ENCODE peak calls at places on chromosomes 6 and 20, in four cellular contexts. S is SK-MEL-5; L is CD8-positive, alpha-beta T cell; R is non-pigmented ciliary epithelial cell. U is an unnamed sample.

GRCh38 chr6:158073776-158074175 is 92.1 kb downstream of the SYNJ2 start:
- DNase-seq in L (no peak), R (no peak), S (no peak), U (no peak)

GRCh38 chr6:169366177-169366901 is 112.7 kb upstream of the THBS2 start:
- DNase-seq in S (no peak), L (no peak), R (no peak), U (no peak)

GRCh38 chr6:159969921-159970320 is 1.0 kb downstream of the IGF2R start:
- DNase-seq in R (no peak), S (peak; percentile 79), L (no peak), U (no peak)

GRCh38 chr6:148593130-148593812 is 153.6 kb upstream of the UST start:
- DNase-seq in L (no peak), S (no peak), R (peak; percentile 28), U (no peak)

GRCh38 chr6:7139835-7140470 is 32.2 kb downstream of the RREB1 start:
- DNase-seq in S (no peak), L (no peak), R (no peak), U (no peak)

GRCh38 chr20:22807646-22808045 is 223.3 kb upstream of the FOXA2 start:
- DNase-seq in S (peak; percentile 44), R (no peak), L (no peak), U (no peak)

GRCh38 chr6:131175559-131175958 is 40.3 kb downstream of the AKAP7 start:
- DNase-seq in R (no peak), S (peak; percentile 31), L (no peak), U (no peak)

GRCh38 chr20:59028812-59029211 is 3.3 kb downstream of the ATP5F1E start:
- DNase-seq in S (no peak), L (no peak), R (no peak), U (no peak)

GRCh38 chr6:149863846-149864577 is at the start of gene LRP11:
- DNase-seq in L (peak; percentile 66), R (no peak), S (peak; percentile 73), U (no peak)

U was measured in astrocyte of the cerebellum.